ENCODE peak calls at places on chromosomes 3 and 15, in six cellular contexts. One of them, this sample, is unnamed. For H3K4me1, the result is how much of the 10 kb centered on the place peaks cover.

GRCh38 chr3:128301186-128302023 is 148.1 kb downstream of the EEFSEC start:
- DNase-seq in tibial artery: no peak
- DNase-seq in CD8-positive, alpha-beta T cell: no peak
- DNase-seq in GM23248: no peak
- DNase-seq in ovary: no peak
- DNase-seq in mucosa of descending colon: no peak
- DNase-seq in this sample: no peak

GRCh38 chr3:100125539-100125938 is 11.2 kb upstream of the FILIP1L start:
- DNase-seq in tibial artery: no peak
- DNase-seq in CD8-positive, alpha-beta T cell: no peak
- DNase-seq in GM23248: peak
- DNase-seq in ovary: no peak
- DNase-seq in mucosa of descending colon: no peak
- DNase-seq in this sample: no peak

GRCh38 chr3:191775451-191776233 is 314.7 kb downstream of the PYDC2 start:
- DNase-seq in tibial artery: no peak
- DNase-seq in CD8-positive, alpha-beta T cell: no peak
- DNase-seq in GM23248: peak
- DNase-seq in ovary: no peak
- DNase-seq in mucosa of descending colon: no peak
- DNase-seq in this sample: no peak

GRCh38 chr15:52019394-52020252 is 604 bp downstream of the MAPK6 start:
- DNase-seq in tibial artery: peak
- DNase-seq in CD8-positive, alpha-beta T cell: peak
- DNase-seq in GM23248: peak
- DNase-seq in ovary: peak
- DNase-seq in mucosa of descending colon: peak
- DNase-seq in this sample: peak

GRCh38 chr15:58056015-58056414 is 9.5 kb downstream of the ALDH1A2 start:
- DNase-seq in tibial artery: no peak
- DNase-seq in CD8-positive, alpha-beta T cell: no peak
- DNase-seq in GM23248: no peak
- DNase-seq in ovary: no peak
- DNase-seq in mucosa of descending colon: no peak
- DNase-seq in this sample: no peak

GRCh38 chr3:130255442-130255841 is 90.0 kb upstream of the COL6A5 start:
- DNase-seq in tibial artery: no peak
- DNase-seq in CD8-positive, alpha-beta T cell: no peak
- DNase-seq in GM23248: no peak
- DNase-seq in ovary: no peak
- DNase-seq in mucosa of descending colon: no peak
- DNase-seq in this sample: no peak

GRCh38 chr3:59480486-59480995 is 430.7 kb upstream of the CFAP20DC start:
- DNase-seq in tibial artery: no peak
- DNase-seq in CD8-positive, alpha-beta T cell: no peak
- DNase-seq in GM23248: peak
- DNase-seq in ovary: no peak
- DNase-seq in mucosa of descending colon: no peak
- DNase-seq in this sample: peak

GRCh38 chr15:31279221-31280036 is 47.2 kb upstream of the KLF13 start:
- DNase-seq in tibial artery: peak
- DNase-seq in CD8-positive, alpha-beta T cell: no peak
- DNase-seq in GM23248: no peak
- DNase-seq in ovary: no peak
- DNase-seq in mucosa of descending colon: no peak
- DNase-seq in this sample: peak

GRCh38 chr3:42031808-42032475 is 59.2 kb upstream of the TRAK1 start:
- DNase-seq in tibial artery: peak
- DNase-seq in CD8-positive, alpha-beta T cell: no peak
- DNase-seq in GM23248: peak
- DNase-seq in ovary: peak
- DNase-seq in mucosa of descending colon: no peak
- DNase-seq in this sample: no peak

GRCh38 chr15:86802244-86802643 is 722.6 kb downstream of the AGBL1 start:
- DNase-seq in tibial artery: no peak
- DNase-seq in CD8-positive, alpha-beta T cell: no peak
- DNase-seq in GM23248: no peak
- DNase-seq in ovary: no peak
- DNase-seq in mucosa of descending colon: no peak
- DNase-seq in this sample: no peak

GRCh38 chr3:57169872-57170623 is 4.9 kb upstream of the IL17RD start:
- DNase-seq in tibial artery: peak
- DNase-seq in CD8-positive, alpha-beta T cell: peak
- DNase-seq in GM23248: peak
- DNase-seq in ovary: peak
- DNase-seq in mucosa of descending colon: peak
- DNase-seq in this sample: peak

GRCh38 chr3:15064299-15064834 is 748 bp downstream of the MRPS25 start:
- DNase-seq in tibial artery: peak
- DNase-seq in CD8-positive, alpha-beta T cell: no peak
- DNase-seq in GM23248: peak
- DNase-seq in ovary: no peak
- DNase-seq in mucosa of descending colon: no peak
- DNase-seq in this sample: peak

DNA sequence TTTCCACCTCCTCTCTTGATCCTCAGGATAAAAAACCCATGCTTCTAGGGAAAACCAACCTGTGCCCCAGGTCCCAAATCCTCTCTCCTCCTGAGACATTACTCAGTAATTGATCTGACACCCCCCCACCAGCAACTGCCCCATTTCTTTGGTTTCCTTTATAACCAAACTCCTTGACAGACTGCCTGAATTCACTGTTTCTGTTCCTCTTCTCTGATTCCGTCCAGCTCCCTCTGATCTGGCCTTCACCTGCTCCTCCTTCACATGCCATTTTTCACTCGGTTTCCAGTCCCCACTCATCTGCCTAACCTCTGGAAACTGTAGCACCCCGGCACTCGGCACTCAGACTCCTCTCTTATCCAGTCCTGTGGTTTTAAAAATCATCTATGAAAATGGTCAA is 2.1 kb downstream of the CCDC51 start:
- DNase-seq in tibial artery: no peak
- DNase-seq in CD8-positive, alpha-beta T cell: no peak
- DNase-seq in GM23248: no peak
- DNase-seq in ovary: no peak
- DNase-seq in mucosa of descending colon: no peak
- DNase-seq in this sample: no peak
- H3K4me1 ChIP-seq in tibial artery: under half
- H3K4me1 ChIP-seq in CD8-positive, alpha-beta T cell: under half
- H3K4me1 ChIP-seq in GM23248: under half
- H3K4me1 ChIP-seq in ovary: under half
- H3K4me1 ChIP-seq in mucosa of descending colon: under half
- H3K4me1 ChIP-seq in this sample: under half

GRCh38 chr3:149575213-149575961 is 82.4 kb downstream of the WWTR1 start:
- DNase-seq in tibial artery: peak
- DNase-seq in CD8-positive, alpha-beta T cell: no peak
- DNase-seq in GM23248: peak
- DNase-seq in ovary: peak
- DNase-seq in mucosa of descending colon: peak
- DNase-seq in this sample: no peak
- H3K4me1 ChIP-seq in tibial artery: under half
- H3K4me1 ChIP-seq in CD8-positive, alpha-beta T cell: under half
- H3K4me1 ChIP-seq in GM23248: half or more
- H3K4me1 ChIP-seq in ovary: under half
- H3K4me1 ChIP-seq in mucosa of descending colon: under half
- H3K4me1 ChIP-seq in this sample: under half

GRCh38 chr15:39191871-39192281 is 389.0 kb upstream of the THBS1 start:
- DNase-seq in tibial artery: no peak
- DNase-seq in CD8-positive, alpha-beta T cell: no peak
- DNase-seq in GM23248: peak
- DNase-seq in ovary: no peak
- DNase-seq in mucosa of descending colon: no peak
- DNase-seq in this sample: no peak
- H3K4me1 ChIP-seq in tibial artery: under half
- H3K4me1 ChIP-seq in CD8-positive, alpha-beta T cell: under half
- H3K4me1 ChIP-seq in GM23248: half or more
- H3K4me1 ChIP-seq in ovary: under half
- H3K4me1 ChIP-seq in mucosa of descending colon: under half
- H3K4me1 ChIP-seq in this sample: under half

GRCh38 chr3:43256714-43257461 is 29.5 kb upstream of the SNRK start:
- DNase-seq in tibial artery: no peak
- DNase-seq in CD8-positive, alpha-beta T cell: no peak
- DNase-seq in GM23248: peak
- DNase-seq in ovary: no peak
- DNase-seq in mucosa of descending colon: no peak
- DNase-seq in this sample: no peak
- H3K4me1 ChIP-seq in tibial artery: under half
- H3K4me1 ChIP-seq in CD8-positive, alpha-beta T cell: under half
- H3K4me1 ChIP-seq in GM23248: under half
- H3K4me1 ChIP-seq in ovary: under half
- H3K4me1 ChIP-seq in mucosa of descending colon: under half
- H3K4me1 ChIP-seq in this sample: under half

DNA sequence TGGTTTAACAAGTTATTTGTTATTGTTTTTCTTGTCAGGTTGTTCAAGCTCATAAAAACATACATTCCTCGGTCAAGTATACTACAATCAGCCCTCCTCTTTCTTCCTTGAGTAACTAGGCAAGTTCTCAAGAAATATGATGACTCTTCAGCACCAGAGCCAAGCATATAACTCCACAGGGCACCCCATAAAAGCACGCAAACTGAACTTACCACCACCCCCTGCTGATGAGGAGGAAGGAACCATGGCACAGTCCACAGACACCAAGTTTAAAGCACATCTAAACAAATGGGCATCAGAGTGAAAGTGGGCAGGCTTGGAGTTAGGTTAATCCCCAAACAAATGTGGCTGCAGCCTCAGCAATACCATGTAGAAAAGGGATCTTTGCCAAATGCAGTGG is 5.3 kb downstream of the IP6K2 start:
- DNase-seq in tibial artery: no peak
- DNase-seq in CD8-positive, alpha-beta T cell: no peak
- DNase-seq in GM23248: no peak
- DNase-seq in ovary: no peak
- DNase-seq in mucosa of descending colon: no peak
- DNase-seq in this sample: no peak
- H3K4me1 ChIP-seq in tibial artery: under half
- H3K4me1 ChIP-seq in CD8-positive, alpha-beta T cell: half or more
- H3K4me1 ChIP-seq in GM23248: under half
- H3K4me1 ChIP-seq in ovary: under half
- H3K4me1 ChIP-seq in mucosa of descending colon: under half
- H3K4me1 ChIP-seq in this sample: under half

DNA sequence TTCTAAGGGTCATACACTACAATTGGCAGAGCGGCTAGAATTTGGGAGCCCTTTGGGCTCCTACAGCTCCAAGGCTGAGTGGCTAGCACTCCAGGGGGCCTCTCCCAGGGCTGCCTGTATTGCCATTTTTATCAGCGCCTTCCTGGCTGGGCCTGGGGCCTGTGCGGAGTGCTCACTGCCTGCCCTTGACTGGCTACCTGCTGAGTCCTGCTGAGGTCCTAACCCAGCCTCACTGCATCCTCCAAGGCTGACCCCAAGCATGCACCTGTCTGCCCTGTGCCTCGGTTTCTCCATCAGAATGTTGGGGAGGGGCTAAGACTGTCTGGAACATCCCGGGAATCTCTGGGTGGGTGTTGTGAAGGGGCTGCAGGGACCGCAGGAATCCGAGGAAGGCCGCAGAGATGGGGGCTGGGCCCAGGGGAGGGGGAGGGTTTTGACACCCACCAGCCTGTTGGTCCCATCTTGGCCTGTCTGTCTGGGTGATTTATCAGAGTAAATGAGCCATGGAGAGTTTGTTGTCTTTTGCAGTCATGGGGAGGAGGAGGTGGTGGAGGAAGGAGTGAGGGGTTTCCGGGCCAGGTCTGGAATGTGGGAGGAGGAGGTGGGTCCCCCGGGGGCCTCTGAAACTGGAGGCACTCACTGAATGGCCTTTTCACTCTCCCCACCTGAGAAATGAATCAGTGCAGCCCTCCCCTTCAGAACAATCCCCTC is 11.3 kb downstream of the SEMA3F start:
- DNase-seq in tibial artery: no peak
- DNase-seq in CD8-positive, alpha-beta T cell: no peak
- DNase-seq in GM23248: no peak
- DNase-seq in ovary: no peak
- DNase-seq in mucosa of descending colon: no peak
- DNase-seq in this sample: no peak
- H3K4me1 ChIP-seq in tibial artery: under half
- H3K4me1 ChIP-seq in CD8-positive, alpha-beta T cell: under half
- H3K4me1 ChIP-seq in GM23248: under half
- H3K4me1 ChIP-seq in ovary: under half
- H3K4me1 ChIP-seq in mucosa of descending colon: under half
- H3K4me1 ChIP-seq in this sample: under half

This sample was measured in DND-41.